ENCODE peak calls at places on chromosomes 3 and 15, in six cellular contexts. D, C, J, G, I and F are unnamed samples.

GRCh38 chr3:125593991-125594574 is 1.2 kb downstream of the OSBPL11 start:
- DNase-seq in D (no peak), C (no peak), J (no peak), G (peak), I (no peak), F (no peak)

GRCh38 chr3:166223120-166223519 is 385.9 kb upstream of the BCHE start:
- DNase-seq in D (no peak), C (no peak), J (no peak), G (no peak), I (no peak), F (no peak)

GRCh38 chr15:101307897-101308603 is 13.0 kb upstream of the SNRPA1 start:
- DNase-seq in D (no peak), C (no peak), J (no peak), G (no peak), I (peak), F (no peak)

GRCh38 chr3:70273492-70273891 is 38.9 kb downstream of the MDFIC2 start:
- DNase-seq in D (no peak), C (no peak), J (no peak), G (no peak), I (no peak), F (no peak)

GRCh38 chr15:79373728-79374127 is 58.4 kb upstream of the MINAR1 start:
- DNase-seq in D (no peak), C (no peak), J (no peak), G (no peak), I (no peak), F (no peak)

GRCh38 chr15:61186905-61187865 is 41.9 kb downstream of the RORA start:
- DNase-seq in D (no peak), C (no peak), J (no peak), G (no peak), I (no peak), F (no peak)

GRCh38 chr15:26081758-26082068 is 218.6 kb upstream of the ATP10A start:
- DNase-seq in D (no peak), C (no peak), J (no peak), G (no peak), I (peak), F (no peak)

GRCh38 chr3:184379375-184380209 is at the start of gene CHRD:
- DNase-seq in D (no peak), C (no peak), J (no peak), G (no peak), I (peak), F (no peak)

GRCh38 chr15:48285329-48286214 is 45.7 kb upstream of the DUT start:
- DNase-seq in D (peak), C (peak), J (peak), G (peak), I (peak), F (peak)